ENCODE peak calls at places on chromosomes 6 and 20, in nine cellular contexts. T is cardiac fibroblast; K is T-helper 2 cell; Y is tibial nerve; X is NCI-H460; C is type B pancreatic cell; V is cardiac muscle cell; W is GF-D8; Q is stimulated activated CD8-positive, alpha-beta memory T cell treated with anti-CD3 and anti-CD28 coated beads, Interleukin-4, amount 100 ng/mL, for 1 hour. R is an unnamed sample.

GRCh38 chr6:23349521-23350147 is 776.4 kb upstream of the NRSN1 start:
- DNase-seq in T (peak; percentile 66), K (no peak), Y (no peak), X (peak; percentile 69), C (no peak), V (peak; percentile 60), W (no peak), Q (no peak), R (peak; percentile 67)

GRCh38 chr20:13200767-13201500 is 20.1 kb upstream of the ISM1 start:
- DNase-seq in T (no peak), K (no peak), Y (no peak), X (no peak), C (no peak), V (no peak), W (no peak), Q (no peak), R (no peak)

GRCh38 chr6:43984442-43985321 is 142.6 kb downstream of the MRPL14 start:
- DNase-seq in T (peak; percentile 31), K (no peak), Y (no peak), X (no peak), C (no peak), V (peak; percentile 26), W (no peak), Q (no peak), R (no peak)

GRCh38 chr6:46014054-46014453 is 1.6 kb downstream of the CLIC5 start:
- DNase-seq in T (no peak), K (peak; percentile 87), Y (no peak), X (no peak), C (no peak), V (no peak), W (no peak), Q (no peak), R (no peak)

GRCh38 chr6:100175814-100176275 is 181.8 kb upstream of the MCHR2 start:
- DNase-seq in T (peak; percentile 87), K (no peak), Y (no peak), X (peak; percentile 7), C (no peak), V (peak; percentile 92), W (no peak), Q (no peak), R (peak; percentile 95)

GRCh38 chr20:21505810-21506530 is 7.9 kb downstream of the NKX2-2 start:
- DNase-seq in T (peak; percentile 51), K (peak; percentile 70), Y (no peak), X (peak; percentile 43), C (no peak), V (peak; percentile 56), W (peak; percentile 6), Q (peak; percentile 25), R (no peak)

GRCh38 chr6:90098025-90098474 is 198.6 kb downstream of the BACH2 start:
- DNase-seq in T (peak; percentile 95), K (no peak), Y (peak; percentile 83), X (no peak), C (no peak), V (peak; percentile 95), W (peak; percentile 86), Q (no peak), R (peak; percentile 93)

GRCh38 chr6:137793805-137794508 is 73.1 kb upstream of the TNFAIP3 start:
- DNase-seq in T (no peak), K (no peak), Y (no peak), X (no peak), C (no peak), V (no peak), W (no peak), Q (no peak), R (no peak)

GRCh38 chr6:41836022-41836659 is 48.6 kb downstream of the TOMM6 start:
- DNase-seq in T (peak; percentile 14), K (peak; percentile 5), Y (no peak), X (no peak), C (no peak), V (peak; percentile 19), W (no peak), Q (no peak), R (no peak)

GRCh38 chr6:15763827-15764226 is 101.0 kb upstream of the DTNBP1 start:
- DNase-seq in T (peak; percentile 42), K (no peak), Y (no peak), X (peak; percentile 67), C (no peak), V (peak; percentile 62), W (no peak), Q (no peak), R (no peak)

R was measured in GM04503.